ENCODE peak calls at places on chromosomes 16 and 17, in eight cellular contexts. Q is MM.1S, H is PC-9, G is GM23248, K is SK-N-SH, F is IMR-90, O is OCI-LY7, B is HepG2. S is an unnamed sample.

GRCh38 chr16:67987460-67988160 is 7.3 kb upstream of the DPEP3 start:
- DNase-seq in O (no peak), B (peak; percentile 57), F (no peak), G (no peak), K (no peak), Q (no peak), H (no peak), S (no peak)

GRCh38 chr17:245611-246010 is 64.2 kb upstream of the DOC2B start:
- DNase-seq in B (no peak), F (no peak), Q (no peak), H (no peak), O (no peak), G (no peak), K (no peak), S (no peak)

GRCh38 chr17:82980632-82981031 is 98.8 kb upstream of the METRNL start:
- DNase-seq in B (no peak), H (no peak), Q (no peak), O (no peak), F (no peak), G (no peak), K (no peak), S (no peak)

GRCh38 chr16:77780378-77780837 is 8.0 kb upstream of the VAT1L start:
- DNase-seq in F (peak; percentile 98), Q (no peak), H (no peak), B (peak; percentile 46), O (no peak), G (peak; percentile 86), K (no peak), S (no peak)

GRCh38 chr16:81709369-81709900 is 69.7 kb upstream of the PLCG2 start:
- DNase-seq in B (no peak), G (no peak), K (no peak), F (no peak), Q (no peak), O (no peak), H (no peak), S (no peak)

GRCh38 chr17:17922198-17922901 is 49.9 kb downstream of the TOM1L2 start:
- DNase-seq in K (no peak), F (no peak), B (no peak), G (no peak), H (no peak), O (no peak), Q (no peak), S (no peak)

GRCh38 chr17:19333736-19334290 is 28.7 kb downstream of the B9D1 start:
- DNase-seq in K (no peak), H (no peak), O (no peak), Q (no peak), B (no peak), F (no peak), G (no peak), S (no peak)

GRCh38 chr16:89040391-89040790 is 53.3 kb upstream of the ACSF3 start:
- DNase-seq in B (no peak), H (no peak), G (no peak), Q (no peak), F (no peak), K (no peak), O (no peak), S (no peak)

GRCh38 chr17:77842148-77842905 is 116.2 kb upstream of the TNRC6C start:
- DNase-seq in G (peak; percentile 75), B (no peak), H (no peak), F (peak; percentile 38), K (no peak), Q (no peak), O (no peak), S (no peak)

GRCh38 chr16:10619271-10619849 is 39.0 kb upstream of the EMP2 start:
- DNase-seq in Q (no peak), G (peak; percentile 31), O (no peak), F (no peak), K (peak; percentile 75), B (no peak), H (peak; percentile 50), S (no peak)

GRCh38 chr17:46764709-46765401 is 53.6 kb downstream of the WNT3 start:
- DNase-seq in Q (no peak), O (no peak), B (no peak), H (peak; percentile 86), G (peak; percentile 83), K (peak; percentile 59), F (peak; percentile 86), S (no peak)

GRCh38 chr16:89090182-89090630 is 3.4 kb upstream of the ACSF3 start:
- DNase-seq in O (no peak), B (no peak), H (no peak), K (no peak), G (no peak), F (no peak), Q (no peak), S (no peak)

GRCh38 chr16:1344499-1344898 is 7.2 kb downstream of the TSR3 start:
- DNase-seq in F (no peak), O (no peak), B (no peak), Q (no peak), H (no peak), K (no peak), G (no peak), S (no peak)

GRCh38 chr17:35345926-35346771 is 27.3 kb downstream of the SLFN11 start:
- DNase-seq in F (peak; percentile 53), H (no peak), G (peak; percentile 71), B (no peak), O (no peak), K (peak; percentile 10), Q (no peak), S (no peak)

GRCh38 chr17:80222376-80223141 is 2.3 kb downstream of the SLC26A11 start:
- DNase-seq in G (no peak), K (no peak), H (no peak), Q (no peak), O (no peak), B (no peak), F (no peak), S (no peak)

GRCh38 chr16:68064791-68065365 is 20.3 kb upstream of the NFATC3 start:
- DNase-seq in O (peak; percentile 75), K (peak; percentile 77), F (peak; percentile 91), B (peak; percentile 61), G (peak; percentile 80), Q (peak; percentile 46), H (peak; percentile 60), S (peak; percentile 85)

GRCh38 chr17:17508019-17508535 is 11.9 kb upstream of the RASD1 start:
- DNase-seq in H (no peak), B (no peak), F (no peak), O (no peak), G (no peak), Q (no peak), K (no peak), S (no peak)

GRCh38 chr16:15593235-15593634 is 49.7 kb downstream of the MARF1 start:
- DNase-seq in F (no peak), K (no peak), G (no peak), B (no peak), O (no peak), H (no peak), Q (no peak), S (no peak)
- H3K4me1 ChIP-seq in F (peaks cover 2% of the 10 kb centered on the region), K (peaks cover 6% of the 10 kb centered on the region), G (peaks cover 13% of the 10 kb centered on the region), B (peaks cover 46% of the 10 kb centered on the region), O (peaks cover 25% of the 10 kb centered on the region), H (peaks cover 43% of the 10 kb centered on the region), Q (peaks cover 9% of the 10 kb centered on the region), S (peaks cover 29% of the 10 kb centered on the region)

DNA sequence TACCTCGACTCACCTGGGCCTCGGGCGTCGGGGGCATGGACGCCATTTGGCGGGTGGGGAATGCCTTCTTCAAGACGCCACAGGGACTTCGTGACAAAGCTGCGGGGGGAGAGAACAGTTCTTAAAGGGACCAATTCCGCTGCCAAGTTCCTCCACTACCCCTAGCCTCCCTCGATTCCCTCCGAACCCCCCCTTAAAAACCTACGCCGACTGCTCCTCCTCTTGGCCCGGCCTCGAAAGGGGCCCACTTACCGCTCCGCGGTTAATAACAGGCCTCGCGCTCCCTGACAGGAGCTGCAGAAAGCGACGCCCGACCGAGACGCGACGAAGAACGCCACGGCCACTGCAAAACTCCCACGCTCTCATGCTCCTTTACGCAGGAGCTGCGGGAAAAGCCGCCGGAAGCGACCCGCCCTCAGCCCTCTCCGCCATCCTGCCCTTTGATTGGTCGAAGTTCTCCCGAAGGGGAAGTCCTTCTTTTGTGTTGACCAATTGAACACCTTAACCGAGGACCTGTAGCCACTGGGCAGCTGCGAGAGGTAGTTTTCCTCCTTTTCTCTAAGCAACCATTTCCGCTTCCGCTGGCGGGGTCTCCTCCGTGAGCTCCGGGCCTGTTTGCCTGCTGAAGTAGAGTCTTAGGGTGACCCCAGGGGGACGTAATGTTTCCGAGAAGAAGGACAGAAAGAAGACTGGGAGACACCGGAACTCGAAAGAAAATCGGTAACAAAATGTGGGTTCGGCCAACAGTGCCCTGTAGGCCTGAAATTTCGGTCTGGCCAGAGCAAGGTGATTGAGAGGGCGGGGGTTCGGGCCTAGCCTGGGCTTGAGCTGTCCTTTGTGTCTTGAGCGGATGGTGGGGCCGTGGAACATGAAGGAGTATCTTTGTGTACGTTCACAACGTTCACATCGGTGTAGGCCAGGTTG is at the start of the genes NAA60 and ZNF597:
- DNase-seq in G (peak; percentile 92), O (peak; percentile 92), K (peak; percentile 85), B (peak; percentile 93), F (peak; percentile 93), H (peak; percentile 71), Q (peak; percentile 89), S (peak; percentile 94)
- H2AFZ ChIP-seq in G (peak within 1 kb of the TSS; percentile 85), O (peak within 1 kb of the TSS; percentile 47), K (no peak within 1 kb of the TSS), B (no peak within 1 kb of the TSS), F (peak within 1 kb of the TSS; percentile 87), H (no peak within 1 kb of the TSS), Q (peak within 1 kb of the TSS; percentile 75), S (no peak within 1 kb of the TSS)

DNA sequence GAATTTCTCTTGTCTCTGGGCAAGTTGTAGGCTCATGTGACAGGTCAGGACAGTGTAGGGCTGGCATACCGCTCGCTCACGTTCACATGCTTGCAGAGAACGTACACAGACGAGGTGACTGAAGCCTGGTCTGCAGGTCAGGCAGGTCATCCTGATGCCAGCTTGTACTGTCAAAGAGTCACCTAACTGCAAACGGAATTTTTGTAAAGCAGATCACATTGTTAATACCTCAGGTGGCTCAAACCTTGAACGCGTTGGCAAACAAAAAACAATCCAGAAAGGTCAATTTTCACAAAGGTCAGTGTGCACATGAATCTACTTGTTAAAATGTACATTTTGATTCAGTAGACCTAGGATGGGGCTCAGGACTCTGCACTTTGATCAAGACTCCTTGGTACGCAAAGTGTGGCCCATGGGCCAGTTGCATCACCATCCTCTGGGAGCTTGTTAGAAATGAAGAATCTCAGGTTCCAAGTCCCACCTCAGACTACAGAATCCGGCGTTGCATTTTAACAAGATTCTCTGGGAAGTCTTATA is 28.6 kb downstream of the ANKRD40 start:
- DNase-seq in G (no peak), H (no peak), K (no peak), O (no peak), Q (no peak), F (no peak), B (peak; percentile 83), S (no peak)
- H3K4me1 ChIP-seq in G (peaks cover 5% of the 10 kb centered on the region), H (peaks cover 14% of the 10 kb centered on the region), K (peaks cover 5% of the 10 kb centered on the region), O (no peaks in the 10 kb centered on the region), Q (no peaks in the 10 kb centered on the region), F (peaks cover 5% of the 10 kb centered on the region), B (peaks cover 69% of the 10 kb centered on the region), S (no peaks in the 10 kb centered on the region)

DNA sequence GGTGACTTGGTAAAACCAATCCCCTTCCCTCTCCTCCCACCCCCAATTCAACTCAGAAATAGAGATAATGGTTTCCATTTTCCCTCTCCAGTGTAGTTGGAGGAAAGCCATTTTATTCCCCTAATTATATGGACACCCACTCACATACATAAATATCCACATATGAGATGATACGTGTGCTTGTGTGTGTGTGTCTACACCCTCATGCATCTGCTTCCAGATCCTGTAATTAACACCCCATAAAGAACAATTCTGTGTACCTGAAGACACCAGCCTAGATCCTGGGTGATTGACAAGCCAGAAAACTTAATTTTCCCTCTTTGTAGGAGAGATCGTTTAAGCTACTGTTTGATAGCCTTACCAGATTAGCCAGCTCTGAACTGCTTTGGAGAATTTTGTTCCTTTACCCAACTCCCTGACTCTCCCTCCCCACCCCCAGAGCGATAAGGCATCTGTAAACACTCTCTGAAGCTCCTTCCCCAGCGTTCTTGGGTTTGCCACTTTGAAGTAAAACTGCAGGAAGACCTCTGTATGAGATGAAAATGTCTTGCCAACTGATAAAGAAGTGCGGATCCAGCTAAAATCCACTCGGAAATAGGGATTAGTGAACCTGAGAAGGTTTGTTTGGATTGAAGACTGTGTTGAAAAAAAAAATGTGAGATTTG is 175.7 kb downstream of the RGS9 start:
- DNase-seq in H (no peak), Q (no peak), B (no peak), G (no peak), O (no peak), K (no peak), F (no peak), S (no peak)
- H2AFZ ChIP-seq in H (no peak overlapping the region), Q (no peak overlapping the region), B (no peak overlapping the region), G (no peak overlapping the region), O (no peak overlapping the region), K (no peak overlapping the region), F (no peak overlapping the region), S (no peak overlapping the region)